ENCODE peak calls at places on chromosomes 5 and 9, in six cellular contexts. One of them, this sample, is unnamed.

GRCh38 chr5:142015781-142016533 is 3.1 kb upstream of the GNPDA1 start:
- DNase-seq in suprapubic skin: no peak
- DNase-seq in fibroblast of mammary gland: peak; percentile 57
- DNase-seq in RWPE1: peak; percentile 77
- DNase-seq in adrenal gland: no peak
- DNase-seq in sigmoid colon: no peak
- DNase-seq in this sample: peak; percentile 38

GRCh38 chr5:173655196-173655797 is 38.8 kb upstream of the BOD1 start:
- DNase-seq in suprapubic skin: no peak
- DNase-seq in fibroblast of mammary gland: no peak
- DNase-seq in RWPE1: no peak
- DNase-seq in adrenal gland: no peak
- DNase-seq in sigmoid colon: no peak
- DNase-seq in this sample: no peak

GRCh38 chr9:134705786-134706185 is 64.2 kb downstream of the COL5A1 start:
- DNase-seq in suprapubic skin: no peak
- DNase-seq in fibroblast of mammary gland: no peak
- DNase-seq in RWPE1: no peak
- DNase-seq in adrenal gland: no peak
- DNase-seq in sigmoid colon: no peak
- DNase-seq in this sample: no peak

GRCh38 chr5:14806452-14806851 is 65.1 kb downstream of the ANKH start:
- DNase-seq in suprapubic skin: peak; percentile 65
- DNase-seq in fibroblast of mammary gland: peak; percentile 98
- DNase-seq in RWPE1: no peak
- DNase-seq in adrenal gland: peak; percentile 58
- DNase-seq in sigmoid colon: peak; percentile 72
- DNase-seq in this sample: peak; percentile 91

GRCh38 chr9:36813149-36813548 is 220.9 kb downstream of the PAX5 start:
- DNase-seq in suprapubic skin: no peak
- DNase-seq in fibroblast of mammary gland: no peak
- DNase-seq in RWPE1: no peak
- DNase-seq in adrenal gland: no peak
- DNase-seq in sigmoid colon: no peak
- DNase-seq in this sample: no peak

GRCh38 chr5:17012289-17012688 is 76.2 kb upstream of the MYO10 start:
- DNase-seq in suprapubic skin: no peak
- DNase-seq in fibroblast of mammary gland: peak; percentile 75
- DNase-seq in RWPE1: peak; percentile 20
- DNase-seq in adrenal gland: no peak
- DNase-seq in sigmoid colon: no peak
- DNase-seq in this sample: peak; percentile 36

GRCh38 chr5:111603446-111603827 is 91.1 kb upstream of the STARD4 start:
- DNase-seq in suprapubic skin: no peak
- DNase-seq in fibroblast of mammary gland: no peak
- DNase-seq in RWPE1: no peak
- DNase-seq in adrenal gland: no peak
- DNase-seq in sigmoid colon: no peak
- DNase-seq in this sample: no peak

GRCh38 chr9:118962426-118962825 is 406.8 kb downstream of the BRINP1 start:
- DNase-seq in suprapubic skin: no peak
- DNase-seq in fibroblast of mammary gland: peak; percentile 11
- DNase-seq in RWPE1: no peak
- DNase-seq in adrenal gland: no peak
- DNase-seq in sigmoid colon: no peak
- DNase-seq in this sample: no peak

GRCh38 chr5:83102581-83102980 is 25.2 kb downstream of the XRCC4 start:
- DNase-seq in suprapubic skin: no peak
- DNase-seq in fibroblast of mammary gland: no peak
- DNase-seq in RWPE1: no peak
- DNase-seq in adrenal gland: no peak
- DNase-seq in sigmoid colon: no peak
- DNase-seq in this sample: no peak

GRCh38 chr9:70435948-70436347 is 21.5 kb upstream of the KLF9 start:
- DNase-seq in suprapubic skin: no peak
- DNase-seq in fibroblast of mammary gland: peak; percentile 81
- DNase-seq in RWPE1: peak; percentile 44
- DNase-seq in adrenal gland: peak; percentile 41
- DNase-seq in sigmoid colon: no peak
- DNase-seq in this sample: peak; percentile 71

GRCh38 chr9:112032733-112033132 is 136.1 kb downstream of the UGCG start:
- DNase-seq in suprapubic skin: no peak
- DNase-seq in fibroblast of mammary gland: peak; percentile 33
- DNase-seq in RWPE1: no peak
- DNase-seq in adrenal gland: no peak
- DNase-seq in sigmoid colon: no peak
- DNase-seq in this sample: peak; percentile 46

GRCh38 chr9:87569008-87569908 is 71.6 kb downstream of the DAPK1 start:
- DNase-seq in suprapubic skin: no peak
- DNase-seq in fibroblast of mammary gland: no peak
- DNase-seq in RWPE1: no peak
- DNase-seq in adrenal gland: no peak
- DNase-seq in sigmoid colon: no peak
- DNase-seq in this sample: no peak

GRCh38 chr5:34483442-34484033 is 172.6 kb upstream of the RAI14 start:
- DNase-seq in suprapubic skin: no peak
- DNase-seq in fibroblast of mammary gland: no peak
- DNase-seq in RWPE1: no peak
- DNase-seq in adrenal gland: no peak
- DNase-seq in sigmoid colon: no peak
- DNase-seq in this sample: no peak

GRCh38 chr5:97165726-97166125 is 17.3 kb downstream of the RIOK2 start:
- DNase-seq in suprapubic skin: no peak
- DNase-seq in fibroblast of mammary gland: no peak
- DNase-seq in RWPE1: no peak
- DNase-seq in adrenal gland: no peak
- DNase-seq in sigmoid colon: no peak
- DNase-seq in this sample: no peak

GRCh38 chr5:161078793-161079192 is 226.8 kb upstream of the ATP10B start:
- DNase-seq in suprapubic skin: no peak
- DNase-seq in fibroblast of mammary gland: peak; percentile 38
- DNase-seq in RWPE1: no peak
- DNase-seq in adrenal gland: no peak
- DNase-seq in sigmoid colon: no peak
- DNase-seq in this sample: no peak

GRCh38 chr9:36399980-36400331 is at the start of gene RNF38:
- DNase-seq in suprapubic skin: no peak
- DNase-seq in fibroblast of mammary gland: no peak
- DNase-seq in RWPE1: no peak
- DNase-seq in adrenal gland: no peak
- DNase-seq in sigmoid colon: no peak
- DNase-seq in this sample: no peak

GRCh38 chr5:34571380-34572041 is 84.6 kb upstream of the RAI14 start:
- DNase-seq in suprapubic skin: no peak
- DNase-seq in fibroblast of mammary gland: peak; percentile 42
- DNase-seq in RWPE1: no peak
- DNase-seq in adrenal gland: no peak
- DNase-seq in sigmoid colon: no peak
- DNase-seq in this sample: peak; percentile 40

GRCh38 chr9:12826924-12827655 is 52.3 kb downstream of the LURAP1L start:
- DNase-seq in suprapubic skin: no peak
- DNase-seq in fibroblast of mammary gland: no peak
- DNase-seq in RWPE1: no peak
- DNase-seq in adrenal gland: no peak
- DNase-seq in sigmoid colon: no peak
- DNase-seq in this sample: no peak

GRCh38 chr5:154722097-154722496 is 33.1 kb upstream of the LARP1 start:
- DNase-seq in suprapubic skin: no peak
- DNase-seq in fibroblast of mammary gland: no peak
- DNase-seq in RWPE1: no peak
- DNase-seq in adrenal gland: no peak
- DNase-seq in sigmoid colon: no peak
- DNase-seq in this sample: no peak

GRCh38 chr9:130445268-130445983 is 665 bp downstream of the ASS1 start:
- DNase-seq in suprapubic skin: peak; percentile 75
- DNase-seq in fibroblast of mammary gland: peak; percentile 55
- DNase-seq in RWPE1: peak; percentile 75
- DNase-seq in adrenal gland: peak; percentile 68
- DNase-seq in sigmoid colon: peak; percentile 80
- DNase-seq in this sample: peak; percentile 9

GRCh38 chr9:7901676-7902075 is 102.1 kb upstream of the DMAC1 start:
- DNase-seq in suprapubic skin: no peak
- DNase-seq in fibroblast of mammary gland: no peak
- DNase-seq in RWPE1: no peak
- DNase-seq in adrenal gland: no peak
- DNase-seq in sigmoid colon: no peak
- DNase-seq in this sample: no peak

GRCh38 chr5:40220260-40220659 is 459.5 kb upstream of the PTGER4 start:
- DNase-seq in suprapubic skin: no peak
- DNase-seq in fibroblast of mammary gland: no peak
- DNase-seq in RWPE1: no peak
- DNase-seq in adrenal gland: no peak
- DNase-seq in sigmoid colon: no peak
- DNase-seq in this sample: no peak

GRCh38 chr9:125747765-125748510 is 765 bp downstream of the PBX3 start:
- DNase-seq in suprapubic skin: peak; percentile 67
- DNase-seq in fibroblast of mammary gland: no peak
- DNase-seq in RWPE1: peak; percentile 57
- DNase-seq in adrenal gland: peak; percentile 51
- DNase-seq in sigmoid colon: peak; percentile 70
- DNase-seq in this sample: no peak

GRCh38 chr9:2029666-2030170 is 14.6 kb downstream of the SMARCA2 start:
- DNase-seq in suprapubic skin: no peak
- DNase-seq in fibroblast of mammary gland: no peak
- DNase-seq in RWPE1: no peak
- DNase-seq in adrenal gland: no peak
- DNase-seq in sigmoid colon: no peak
- DNase-seq in this sample: no peak

GRCh38 chr9:77502568-77502967 is 145.6 kb downstream of the GNA14 start:
- DNase-seq in suprapubic skin: no peak
- DNase-seq in fibroblast of mammary gland: no peak
- DNase-seq in RWPE1: no peak
- DNase-seq in adrenal gland: no peak
- DNase-seq in sigmoid colon: no peak
- DNase-seq in this sample: no peak

DNA sequence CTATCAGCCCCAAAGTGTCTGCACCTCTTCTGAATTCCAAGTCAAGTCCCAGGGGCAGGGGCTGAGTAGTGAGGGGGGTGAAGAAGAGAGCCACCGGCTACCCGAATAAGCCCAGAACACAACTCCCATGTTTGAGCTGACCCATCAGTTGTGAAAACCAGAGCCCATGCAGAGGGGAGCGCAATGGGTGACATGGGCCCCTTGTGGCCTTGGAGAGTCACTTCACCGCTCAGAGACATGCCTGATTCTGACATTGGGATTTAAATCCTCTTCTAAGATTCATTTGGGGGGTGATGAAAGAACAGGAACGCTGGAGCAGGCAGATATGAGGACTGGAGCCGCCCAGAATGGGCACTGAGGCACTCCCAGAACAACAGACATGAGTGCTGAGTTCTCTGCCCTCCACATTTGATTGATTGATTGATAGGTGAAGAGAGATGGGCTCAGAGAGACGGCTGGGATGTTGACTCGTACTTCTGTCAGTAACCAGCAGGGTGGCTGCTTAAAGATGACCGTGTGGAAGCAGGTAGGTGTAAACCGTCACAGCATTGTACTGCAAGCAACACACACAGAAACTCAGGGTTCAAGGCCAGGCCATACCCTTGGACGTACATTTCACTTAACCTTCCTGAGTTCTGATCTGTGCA is 74.3 kb downstream of the GPR21 start:
- DNase-seq in suprapubic skin: no peak
- DNase-seq in fibroblast of mammary gland: no peak
- DNase-seq in RWPE1: no peak
- DNase-seq in adrenal gland: no peak
- DNase-seq in sigmoid colon: no peak
- DNase-seq in this sample: no peak
- TF ChIP-seq CTCF in suprapubic skin: no peak
- TF ChIP-seq CTCF in fibroblast of mammary gland: no peak
- TF ChIP-seq CTCF in RWPE1: no peak
- TF ChIP-seq CTCF in adrenal gland: no peak
- TF ChIP-seq CTCF in sigmoid colon: no peak
- TF ChIP-seq CTCF in this sample: peak; percentile 18

GRCh38 chr9:128845186-128845931 is 15.8 kb upstream of the SPOUT1 start:
- DNase-seq in suprapubic skin: no peak
- DNase-seq in fibroblast of mammary gland: no peak
- DNase-seq in RWPE1: peak; percentile 61
- DNase-seq in adrenal gland: no peak
- DNase-seq in sigmoid colon: no peak
- DNase-seq in this sample: no peak
- TF ChIP-seq CTCF in suprapubic skin: no peak
- TF ChIP-seq CTCF in fibroblast of mammary gland: no peak
- TF ChIP-seq CTCF in RWPE1: no peak
- TF ChIP-seq CTCF in adrenal gland: no peak
- TF ChIP-seq CTCF in sigmoid colon: no peak
- TF ChIP-seq CTCF in this sample: no peak

DNA sequence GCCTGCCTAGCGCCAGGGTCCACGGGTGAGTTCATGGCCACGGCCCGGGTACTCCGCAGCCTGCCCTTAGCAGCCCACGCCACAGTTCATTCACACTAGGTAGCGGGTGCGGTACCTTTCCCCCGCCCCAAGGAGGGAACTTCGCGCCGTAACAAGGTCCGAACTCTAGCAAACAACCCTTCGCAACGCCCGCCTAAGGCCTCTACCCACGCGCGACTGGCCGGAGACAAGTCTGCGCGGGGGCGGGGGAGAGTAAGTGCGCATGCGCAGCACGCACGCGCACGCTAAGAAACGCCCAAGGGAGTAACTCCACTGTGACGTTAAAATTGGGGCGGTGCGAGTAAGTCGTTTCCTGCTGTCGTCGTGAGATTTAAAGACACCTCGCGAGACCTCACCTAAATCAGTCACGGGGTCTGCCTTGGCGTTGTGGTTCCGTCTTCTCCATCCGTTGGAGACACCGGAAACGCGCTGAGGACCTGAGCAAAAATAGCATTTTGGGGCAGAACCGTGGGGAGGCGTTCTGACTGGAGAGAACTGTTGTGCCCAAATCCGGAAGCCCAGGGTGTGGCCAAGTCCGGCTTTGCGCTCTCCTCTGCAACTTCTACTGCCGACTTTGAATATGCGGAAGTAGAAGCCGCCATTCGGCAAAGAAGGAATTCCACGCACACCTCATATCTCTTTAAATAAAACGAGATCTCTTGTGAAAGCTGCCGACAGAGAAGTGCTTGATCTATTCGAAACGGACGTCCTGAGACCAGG is at the start of gene RAPGEF6:
- DNase-seq in suprapubic skin: peak; percentile 99
- DNase-seq in fibroblast of mammary gland: peak; percentile 100
- DNase-seq in RWPE1: peak; percentile 98
- DNase-seq in adrenal gland: peak; percentile 99
- DNase-seq in sigmoid colon: peak; percentile 100
- DNase-seq in this sample: peak; percentile 100
- TF ChIP-seq CTCF in suprapubic skin: no peak
- TF ChIP-seq CTCF in fibroblast of mammary gland: no peak
- TF ChIP-seq CTCF in RWPE1: no peak
- TF ChIP-seq CTCF in adrenal gland: no peak
- TF ChIP-seq CTCF in sigmoid colon: no peak
- TF ChIP-seq CTCF in this sample: peak; percentile 5

GRCh38 chr5:127957183-127957582 is 126.4 kb upstream of the SLC12A2 start:
- DNase-seq in suprapubic skin: no peak
- DNase-seq in fibroblast of mammary gland: peak; percentile 77
- DNase-seq in RWPE1: peak; percentile 54
- DNase-seq in adrenal gland: peak; percentile 66
- DNase-seq in sigmoid colon: peak; percentile 89
- DNase-seq in this sample: peak; percentile 67
- TF ChIP-seq CTCF in suprapubic skin: no peak
- TF ChIP-seq CTCF in fibroblast of mammary gland: no peak
- TF ChIP-seq CTCF in RWPE1: no peak
- TF ChIP-seq CTCF in adrenal gland: no peak
- TF ChIP-seq CTCF in sigmoid colon: peak; percentile 45
- TF ChIP-seq CTCF in this sample: no peak

This sample was measured in HFFc6.